ENCODE peak calls at places on chromosomes 13 and 19, in five cellular contexts. One of them, this sample, is unnamed.

GRCh38 chr19:17627161-17627560 is 61.0 kb downstream of the UNC13A start:
- DNase-seq in HCT116: no peak
- DNase-seq in PC-3: no peak
- DNase-seq in SK-N-SH: no peak
- DNase-seq in neural progenitor cell: no peak
- DNase-seq in this sample: no peak

GRCh38 chr13:66567899-66568612 is 662.1 kb downstream of the PCDH9 start:
- DNase-seq in HCT116: no peak
- DNase-seq in PC-3: no peak
- DNase-seq in SK-N-SH: no peak
- DNase-seq in neural progenitor cell: no peak
- DNase-seq in this sample: no peak

GRCh38 chr13:97018029-97018819 is 23.9 kb upstream of the OXGR1 start:
- DNase-seq in HCT116: peak
- DNase-seq in PC-3: peak
- DNase-seq in SK-N-SH: peak
- DNase-seq in neural progenitor cell: peak
- DNase-seq in this sample: peak

GRCh38 chr19:51488491-51488890 is 10.2 kb downstream of the CEACAM18 start:
- DNase-seq in HCT116: no peak
- DNase-seq in PC-3: no peak
- DNase-seq in SK-N-SH: no peak
- DNase-seq in neural progenitor cell: no peak
- DNase-seq in this sample: no peak

GRCh38 chr19:5143471-5144411 is 174.8 kb downstream of the KDM4B start:
- DNase-seq in HCT116: no peak
- DNase-seq in PC-3: no peak
- DNase-seq in SK-N-SH: no peak
- DNase-seq in neural progenitor cell: no peak
- DNase-seq in this sample: peak

GRCh38 chr13:63472736-63473135 is 2057.1 kb upstream of the PCDH20 start:
- DNase-seq in HCT116: no peak
- DNase-seq in PC-3: no peak
- DNase-seq in SK-N-SH: no peak
- DNase-seq in neural progenitor cell: no peak
- DNase-seq in this sample: no peak

GRCh38 chr13:102197193-102197592 is 204.7 kb downstream of the FGF14 start:
- DNase-seq in HCT116: no peak
- DNase-seq in PC-3: peak
- DNase-seq in SK-N-SH: no peak
- DNase-seq in neural progenitor cell: peak
- DNase-seq in this sample: no peak

GRCh38 chr13:87671824-87672603 is 843 bp downstream of the SLITRK5 start:
- DNase-seq in HCT116: no peak
- DNase-seq in PC-3: no peak
- DNase-seq in SK-N-SH: peak
- DNase-seq in neural progenitor cell: peak
- DNase-seq in this sample: peak

GRCh38 chr13:99379856-99380255 is 72.7 kb upstream of the GPR183 start:
- DNase-seq in HCT116: no peak
- DNase-seq in PC-3: no peak
- DNase-seq in SK-N-SH: no peak
- DNase-seq in neural progenitor cell: no peak
- DNase-seq in this sample: no peak

GRCh38 chr13:45451282-45451681 is 13.5 kb upstream of the COG3 start:
- DNase-seq in HCT116: no peak
- DNase-seq in PC-3: no peak
- DNase-seq in SK-N-SH: no peak
- DNase-seq in neural progenitor cell: no peak
- DNase-seq in this sample: no peak

GRCh38 chr13:20684535-20684934 is 19.0 kb upstream of the IL17D start:
- DNase-seq in HCT116: no peak
- DNase-seq in PC-3: peak
- DNase-seq in SK-N-SH: no peak
- DNase-seq in neural progenitor cell: no peak
- DNase-seq in this sample: no peak

GRCh38 chr19:15265849-15266248 is 33.6 kb upstream of the EPHX3 start:
- DNase-seq in HCT116: no peak
- DNase-seq in PC-3: peak
- DNase-seq in SK-N-SH: peak
- DNase-seq in neural progenitor cell: no peak
- DNase-seq in this sample: no peak

GRCh38 chr13:71374471-71375041 is 492.4 kb downstream of the DACH1 start:
- DNase-seq in HCT116: no peak
- DNase-seq in PC-3: no peak
- DNase-seq in SK-N-SH: no peak
- DNase-seq in neural progenitor cell: peak
- DNase-seq in this sample: no peak

GRCh38 chr19:16942583-16942982 is 53.8 kb downstream of the F2RL3 start:
- DNase-seq in HCT116: no peak
- DNase-seq in PC-3: no peak
- DNase-seq in SK-N-SH: no peak
- DNase-seq in neural progenitor cell: no peak
- DNase-seq in this sample: no peak

GRCh38 chr13:32528358-32528757 is 10.2 kb downstream of the N4BP2L2 start:
- DNase-seq in HCT116: no peak
- DNase-seq in PC-3: no peak
- DNase-seq in SK-N-SH: no peak
- DNase-seq in neural progenitor cell: no peak
- DNase-seq in this sample: no peak

GRCh38 chr19:49654581-49654980 is 11.1 kb downstream of the IRF3 start:
- DNase-seq in HCT116: no peak
- DNase-seq in PC-3: no peak
- DNase-seq in SK-N-SH: no peak
- DNase-seq in neural progenitor cell: no peak
- DNase-seq in this sample: no peak

GRCh38 chr13:27643334-27644158 is 21.9 kb downstream of the POLR1D start:
- DNase-seq in HCT116: no peak
- DNase-seq in PC-3: no peak
- DNase-seq in SK-N-SH: no peak
- DNase-seq in neural progenitor cell: no peak
- DNase-seq in this sample: no peak

GRCh38 chr13:42486711-42487198 is 87.2 kb upstream of the TNFSF11 start:
- DNase-seq in HCT116: no peak
- DNase-seq in PC-3: peak
- DNase-seq in SK-N-SH: no peak
- DNase-seq in neural progenitor cell: no peak
- DNase-seq in this sample: no peak

GRCh38 chr13:30618938-30619289 is 1.2 kb downstream of the USPL1 start:
- DNase-seq in HCT116: no peak
- DNase-seq in PC-3: no peak
- DNase-seq in SK-N-SH: no peak
- DNase-seq in neural progenitor cell: no peak
- DNase-seq in this sample: no peak

GRCh38 chr13:39144941-39145533 is 106.8 kb downstream of the NHLRC3 start:
- DNase-seq in HCT116: peak
- DNase-seq in PC-3: peak
- DNase-seq in SK-N-SH: peak
- DNase-seq in neural progenitor cell: peak
- DNase-seq in this sample: peak

GRCh38 chr13:106499905-106500304 is 35.6 kb downstream of the EFNB2 start:
- DNase-seq in HCT116: no peak
- DNase-seq in PC-3: no peak
- DNase-seq in SK-N-SH: no peak
- DNase-seq in neural progenitor cell: no peak
- DNase-seq in this sample: no peak

DNA sequence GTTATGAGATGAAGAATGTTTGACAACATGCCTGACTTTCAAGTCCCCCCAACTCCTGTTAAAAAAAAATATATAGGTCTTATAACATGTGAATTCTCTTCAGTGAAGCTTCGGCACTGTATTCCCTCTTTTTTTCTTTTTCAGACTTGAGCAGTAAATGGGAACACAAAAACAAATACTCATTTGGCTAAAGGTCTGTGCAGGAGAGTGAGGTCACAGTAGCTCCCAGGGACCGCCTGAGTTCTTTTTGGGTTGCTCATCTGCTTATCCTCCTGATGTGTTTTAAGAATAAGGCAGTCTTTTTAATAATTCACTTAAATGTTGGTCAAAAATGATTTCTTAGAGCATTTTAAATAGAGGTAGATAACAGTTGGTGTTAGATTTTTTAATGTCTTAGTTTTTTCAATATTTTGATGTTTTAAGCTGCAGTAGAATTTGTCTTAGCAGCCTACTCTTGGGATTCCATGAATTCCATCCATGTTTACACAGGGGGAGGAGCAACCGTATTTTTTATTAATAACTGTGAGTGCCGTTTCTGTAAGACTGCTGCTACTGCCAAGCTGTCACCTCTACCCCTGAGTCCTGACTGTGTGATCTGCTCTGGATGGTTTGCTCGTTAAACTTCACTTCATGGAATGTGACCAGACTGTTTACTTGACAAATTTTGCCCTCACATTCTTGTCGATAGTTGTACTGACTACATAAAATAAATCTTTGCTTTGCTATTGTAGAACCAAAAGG is 14.9 kb downstream of the HNRNPM start:
- DNase-seq in HCT116: no peak
- DNase-seq in PC-3: peak
- DNase-seq in SK-N-SH: no peak
- DNase-seq in neural progenitor cell: no peak
- DNase-seq in this sample: no peak
- TF ChIP-seq EZH2phosphoT487 in HCT116: no peak
- TF ChIP-seq EZH2phosphoT487 in PC-3: no peak
- TF ChIP-seq EZH2phosphoT487 in SK-N-SH: no peak
- TF ChIP-seq EZH2phosphoT487 in neural progenitor cell: no peak
- TF ChIP-seq EZH2phosphoT487 in this sample: no peak

DNA sequence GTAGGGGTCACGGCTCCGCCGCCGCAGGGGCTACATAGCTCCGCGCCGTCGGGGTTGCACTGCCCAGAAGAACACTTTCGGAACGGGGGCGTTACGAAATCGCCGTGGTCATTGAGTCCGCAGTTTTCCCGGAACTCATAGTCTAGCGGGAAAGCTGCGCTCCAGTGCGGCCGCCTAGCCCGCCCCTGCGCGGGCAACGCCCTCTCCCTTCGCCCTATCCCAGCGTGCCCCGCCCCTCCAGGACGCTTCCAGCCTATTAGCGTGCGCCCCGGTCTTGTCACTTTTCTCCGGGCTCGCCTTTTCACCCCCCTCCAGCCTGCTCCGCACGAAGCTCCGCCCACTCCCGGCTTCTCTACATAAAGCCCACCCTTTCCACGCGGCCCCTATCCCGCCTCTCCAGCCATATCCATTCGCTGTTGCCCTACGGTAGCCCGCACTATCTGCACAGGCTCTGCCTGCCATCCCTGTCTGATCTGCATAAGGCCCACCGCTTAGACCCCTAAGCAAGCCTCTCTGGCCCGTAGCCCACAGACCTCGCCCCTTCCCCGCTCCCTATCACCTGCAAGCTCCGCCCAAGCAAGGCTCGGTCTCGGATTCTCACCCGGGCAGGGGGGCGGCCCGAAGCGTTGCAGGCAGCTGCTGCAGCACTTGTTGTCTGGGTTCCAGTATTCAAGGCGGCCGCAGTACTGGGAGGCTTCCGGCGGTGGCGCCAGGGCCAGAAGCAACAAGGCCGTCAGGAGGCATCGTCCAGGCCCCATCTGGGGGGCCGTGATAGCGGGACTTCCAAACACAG is 1.6 kb downstream of the IGFLR1 start:
- DNase-seq in HCT116: peak
- DNase-seq in PC-3: peak
- DNase-seq in SK-N-SH: peak
- DNase-seq in neural progenitor cell: peak
- DNase-seq in this sample: peak
- TF ChIP-seq CTCF in HCT116: no peak
- TF ChIP-seq CTCF in PC-3: peak
- TF ChIP-seq CTCF in SK-N-SH: peak
- TF ChIP-seq CTCF in neural progenitor cell: peak
- TF ChIP-seq CTCF in this sample: peak

DNA sequence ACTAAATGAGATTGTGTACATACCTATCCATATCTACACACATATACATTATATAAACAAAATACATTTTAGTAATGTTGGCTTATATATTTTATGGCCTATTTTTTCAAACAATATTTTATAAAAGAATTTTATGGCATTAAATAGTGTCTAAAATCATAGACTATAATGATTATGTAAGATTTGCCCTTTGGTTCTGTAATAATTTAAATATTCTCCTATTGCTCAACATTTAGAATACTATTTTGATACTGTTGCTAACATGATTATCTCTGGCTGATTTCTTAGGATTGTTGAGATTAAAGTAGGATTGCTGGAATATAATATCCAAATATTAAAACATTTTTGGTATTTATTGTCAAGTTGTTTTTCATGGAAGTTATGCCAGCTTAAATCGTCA is 565.2 kb upstream of the GPC6 start:
- DNase-seq in HCT116: no peak
- DNase-seq in PC-3: no peak
- DNase-seq in SK-N-SH: no peak
- DNase-seq in neural progenitor cell: no peak
- DNase-seq in this sample: no peak
- TF ChIP-seq EZH2phosphoT487 in HCT116: no peak
- TF ChIP-seq EZH2phosphoT487 in PC-3: no peak
- TF ChIP-seq EZH2phosphoT487 in SK-N-SH: no peak
- TF ChIP-seq EZH2phosphoT487 in neural progenitor cell: no peak
- TF ChIP-seq EZH2phosphoT487 in this sample: no peak

GRCh38 chr19:53537523-53538377 is at the start of gene ZNF331:
- DNase-seq in HCT116: no peak
- DNase-seq in PC-3: peak
- DNase-seq in SK-N-SH: peak
- DNase-seq in neural progenitor cell: peak
- DNase-seq in this sample: peak
- TF ChIP-seq CTCF in HCT116: no peak
- TF ChIP-seq CTCF in PC-3: no peak
- TF ChIP-seq CTCF in SK-N-SH: peak
- TF ChIP-seq CTCF in neural progenitor cell: peak
- TF ChIP-seq CTCF in this sample: peak

GRCh38 chr19:36420961-36421748 is 2.7 kb upstream of the ZFP82 start:
- DNase-seq in HCT116: no peak
- DNase-seq in PC-3: no peak
- DNase-seq in SK-N-SH: peak
- DNase-seq in neural progenitor cell: peak
- DNase-seq in this sample: no peak

GRCh38 chr19:36421749-36422481 is 3.5 kb upstream of the ZFP82 start:
- DNase-seq in HCT116: no peak
- DNase-seq in PC-3: no peak
- DNase-seq in SK-N-SH: no peak
- DNase-seq in neural progenitor cell: no peak
- DNase-seq in this sample: no peak

GRCh38 chr19:36418287-36419001 is at the start of gene ZFP82:
- DNase-seq in HCT116: no peak
- DNase-seq in PC-3: peak
- DNase-seq in SK-N-SH: peak
- DNase-seq in neural progenitor cell: peak
- DNase-seq in this sample: peak

GRCh38 chr19:36423925-36424324 is 5.5 kb upstream of the ZFP82 start:
- DNase-seq in HCT116: no peak
- DNase-seq in PC-3: no peak
- DNase-seq in SK-N-SH: no peak
- DNase-seq in neural progenitor cell: no peak
- DNase-seq in this sample: no peak
- TF ChIP-seq EZH2phosphoT487 in HCT116: no peak
- TF ChIP-seq EZH2phosphoT487 in PC-3: no peak
- TF ChIP-seq EZH2phosphoT487 in SK-N-SH: no peak
- TF ChIP-seq EZH2phosphoT487 in neural progenitor cell: no peak
- TF ChIP-seq EZH2phosphoT487 in this sample: no peak